ENCODE peak calls at places on chromosome 16, in four cellular contexts. T is heart left ventricle, Z is BJ, G is cardiac fibroblast. A is an unnamed sample.

GRCh38 chr16:81767987-81768592 is 11.0 kb upstream of the PLCG2 start:
- DNase-seq in Z (no peak), T (no peak), G (no peak), A (no peak)

GRCh38 chr16:54266363-54266955 is 20.1 kb downstream of the IRX3 start:
- DNase-seq in T (no peak), Z (no peak), G (peak), A (no peak)

GRCh38 chr16:72536673-72537435 is 364.9 kb upstream of the PMFBP1 start:
- DNase-seq in Z (peak), G (peak), T (no peak), A (no peak)

GRCh38 chr16:21645261-21645721 is 7.1 kb downstream of the IGSF6 start:
- DNase-seq in Z (no peak), G (peak), T (no peak), A (peak)

GRCh38 chr16:4496305-4496704 is 20.1 kb downstream of the HMOX2 start:
- DNase-seq in T (no peak), G (peak), Z (peak), A (peak)

GRCh38 chr16:81598083-81598482 is 153.5 kb downstream of the CMIP start:
- DNase-seq in Z (no peak), T (no peak), G (no peak), A (no peak)

GRCh38 chr16:4324871-4325740 is 9.2 kb downstream of the GLIS2 start:
- DNase-seq in G (no peak), Z (no peak), T (no peak), A (peak)

GRCh38 chr16:11742041-11742535 is 569 bp downstream of the TXNDC11 start:
- DNase-seq in G (peak), T (peak), Z (no peak), A (no peak)

GRCh38 chr16:10530685-10531084 is 49.7 kb downstream of the EMP2 start:
- DNase-seq in G (no peak), T (no peak), Z (no peak), A (no peak)

GRCh38 chr16:70395345-70395901 is 43.5 kb downstream of the ST3GAL2 start:
- DNase-seq in G (peak), T (peak), Z (no peak), A (peak)

GRCh38 chr16:6837722-6838121 is 494.9 kb upstream of the RBFOX1 start:
- DNase-seq in Z (no peak), G (no peak), T (no peak), A (no peak)

GRCh38 chr16:3800477-3801270 is 79.8 kb downstream of the CREBBP start:
- DNase-seq in T (no peak), G (no peak), Z (no peak), A (no peak)

GRCh38 chr16:57721356-57721755 is 14.2 kb upstream of the KATNB1 start:
- DNase-seq in T (no peak), G (no peak), Z (no peak), A (no peak)

GRCh38 chr16:16144416-16144815 is 78.9 kb downstream of the ABCC6 start:
- DNase-seq in Z (no peak), T (no peak), G (no peak), A (no peak)

GRCh38 chr16:88533945-88534641 is 36.1 kb upstream of the ZC3H18 start:
- DNase-seq in Z (no peak), T (peak), G (peak), A (peak)

GRCh38 chr16:424623-425081 is 797 bp upstream of the RAB11FIP3 start:
- DNase-seq in G (no peak), Z (no peak), T (peak), A (no peak)

GRCh38 chr16:72853575-72853974 is 194.4 kb downstream of the ZFHX3 start:
- DNase-seq in Z (no peak), G (no peak), T (no peak), A (no peak)

GRCh38 chr16:1773703-1774455 is 945 bp upstream of the MRPS34 start:
- DNase-seq in G (peak), T (no peak), Z (no peak), A (no peak)

GRCh38 chr16:3243882-3244281 is 8.9 kb upstream of the ZNF200 start:
- DNase-seq in Z (no peak), G (no peak), T (no peak), A (no peak)

GRCh38 chr16:78684655-78685400 is 585.4 kb downstream of the WWOX start:
- DNase-seq in Z (no peak), G (peak), T (peak), A (no peak)

GRCh38 chr16:58556678-58557077 is 41.4 kb downstream of the SETD6 start:
- DNase-seq in Z (no peak), T (no peak), G (no peak), A (no peak)

GRCh38 chr16:24999088-24999670 is 16.0 kb downstream of the ARHGAP17 start:
- DNase-seq in G (no peak), T (no peak), Z (no peak), A (no peak)

GRCh38 chr16:49456763-49457162 is 83.2 kb downstream of the C16orf78 start:
- DNase-seq in Z (no peak), G (no peak), T (no peak), A (no peak)

GRCh38 chr16:3579776-3580175 is 2.6 kb upstream of the NLRC3 start:
- DNase-seq in G (no peak), T (no peak), Z (no peak), A (no peak)

GRCh38 chr16:48250520-48251278 is 3.4 kb upstream of the ABCC11 start:
- DNase-seq in G (no peak), Z (no peak), T (no peak), A (no peak)

GRCh38 chr16:48256579-48257177 is 9.3 kb upstream of the ABCC11 start:
- DNase-seq in Z (no peak), G (no peak), T (no peak), A (no peak)

GRCh38 chr16:48246066-48246465 is 1.3 kb downstream of the ABCC11 start:
- DNase-seq in Z (no peak), G (no peak), T (no peak), A (no peak)

GRCh38 chr16:48247311-48247710 is at the start of gene ABCC11:
- DNase-seq in Z (no peak), G (no peak), T (no peak), A (no peak)

GRCh38 chr16:48252013-48252412 is 4.7 kb upstream of the ABCC11 start:
- DNase-seq in T (no peak), G (no peak), Z (no peak), A (no peak)
- TF ChIP-seq CTCF in T (no peak), G (no peak), Z (no peak), A (no peak)

GRCh38 chr16:48113471-48113870 is 42.3 kb downstream of the ABCC12 start:
- DNase-seq in Z (no peak), G (no peak), T (no peak), A (no peak)
- TF ChIP-seq CTCF in Z (no peak), G (no peak), T (no peak), A (peak)

GRCh38 chr16:66996983-66997358 is 8.6 kb downstream of the CES4A start:
- DNase-seq in G (no peak), T (no peak), Z (no peak), A (no peak)
- TF ChIP-seq CTCF in G (no peak), T (no peak), Z (no peak), A (no peak)

DNA sequence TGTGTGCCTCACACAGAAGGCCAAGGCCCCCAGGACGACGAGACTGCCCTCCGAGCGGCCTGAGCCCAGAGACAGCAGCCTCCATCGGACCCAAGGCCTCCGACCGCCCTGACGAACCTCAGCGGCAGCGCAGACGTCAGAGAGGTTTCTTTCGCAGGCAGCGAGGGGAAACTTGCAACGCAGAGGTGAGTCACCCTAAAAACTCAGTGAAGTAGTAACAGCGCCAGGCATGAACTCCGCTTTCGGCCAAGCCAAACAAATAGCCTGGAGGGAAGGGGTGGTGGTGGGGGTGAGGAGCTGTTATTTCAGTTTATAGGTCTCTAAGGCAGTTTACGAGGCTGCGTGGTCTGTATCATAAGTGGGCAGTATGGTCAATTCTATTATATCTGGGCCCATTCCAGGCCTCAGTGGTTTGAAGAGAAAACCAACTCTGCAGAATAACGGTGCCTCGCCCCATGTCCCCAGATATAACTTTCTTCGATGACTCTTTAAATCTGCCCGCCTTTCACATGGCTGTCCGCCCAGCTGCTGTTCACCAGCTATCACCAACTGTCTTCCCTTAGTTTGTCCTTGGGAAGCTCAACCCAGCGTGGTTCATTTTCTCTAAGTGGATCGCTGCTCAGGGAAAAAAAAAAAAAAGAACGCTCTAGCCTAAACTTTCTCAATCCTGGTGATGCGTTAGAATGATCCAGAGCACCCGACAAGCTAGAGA is 43.5 kb upstream of the FOXF1 start:
- DNase-seq in Z (no peak), G (no peak), T (no peak), A (no peak)
- TF ChIP-seq CTCF in Z (no peak), G (no peak), T (no peak), A (no peak)

DNA sequence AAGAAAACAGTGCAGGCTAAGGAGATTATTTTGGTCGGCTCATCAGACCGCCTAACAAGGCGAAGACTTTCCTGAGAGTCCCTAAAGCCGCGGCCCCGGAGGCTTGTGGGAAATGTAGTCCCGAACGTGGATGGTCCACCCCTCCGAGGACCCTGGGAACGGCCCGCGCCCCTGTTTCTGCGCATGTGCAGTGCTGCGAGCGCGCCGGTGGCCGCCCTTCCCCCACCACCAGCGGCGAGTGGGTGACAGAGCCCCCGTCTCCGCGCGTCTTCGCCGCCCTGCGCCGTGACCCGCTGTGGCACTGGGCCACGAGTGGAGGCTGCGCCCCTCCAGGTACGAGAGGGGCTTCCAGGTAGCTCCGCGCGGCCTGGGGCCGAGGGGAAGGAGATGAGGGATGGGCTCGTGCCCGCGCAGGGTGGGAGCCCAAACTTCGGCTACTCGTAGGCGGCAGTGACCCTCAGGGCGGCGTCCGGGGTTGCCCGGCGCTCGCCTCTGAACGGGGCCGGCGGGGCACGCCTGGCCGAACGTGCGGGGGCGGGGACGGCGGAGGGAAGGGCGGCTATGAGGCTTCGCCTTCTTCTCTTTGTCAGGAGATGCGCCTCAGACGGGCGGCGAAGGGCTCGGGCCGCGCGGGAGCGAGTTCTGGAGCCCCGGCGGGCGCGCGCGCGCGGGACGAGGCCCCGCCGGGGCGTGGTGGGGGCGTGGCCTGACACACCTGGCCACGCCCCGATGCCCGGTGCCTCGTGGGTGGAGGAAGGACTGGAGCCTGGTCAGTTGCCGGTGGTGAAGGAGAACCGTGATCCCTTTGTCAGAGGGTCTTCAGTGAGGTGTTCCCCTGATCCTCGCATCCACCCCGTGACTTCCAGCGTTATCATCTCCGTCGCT is at the start of gene ZFP1:
- DNase-seq in T (peak), G (peak), Z (peak), A (peak)
- TF ChIP-seq CTCF in T (no peak), G (no peak), Z (no peak), A (no peak)

A was measured in GM12865.